ENCODE peak calls at places on chromosome 1, in five cellular contexts. U, Q, X, D and M are unnamed samples.

GRCh38 chr1:19877821-19878636 is 4.2 kb upstream of the OTUD3 start:
- DNase-seq in U (no peak), X (no peak), Q (no peak), D (no peak), M (peak)

GRCh38 chr1:119958223-119958622 is 61.9 kb upstream of the ADAM30 start:
- DNase-seq in X (no peak), Q (no peak), U (no peak), D (no peak), M (no peak)

GRCh38 chr1:28965271-28965870 is 51.0 kb downstream of the EPB41 start:
- DNase-seq in U (no peak), X (no peak), Q (no peak), D (no peak), M (no peak)

GRCh38 chr1:161763522-161764098 is 2.5 kb upstream of the ATF6 start:
- DNase-seq in Q (peak), U (no peak), X (no peak), D (no peak), M (no peak)

GRCh38 chr1:173916667-173917066 is 460 bp downstream of the SERPINC1 start:
- DNase-seq in X (no peak), U (no peak), D (no peak), Q (no peak), M (no peak)

GRCh38 chr1:51648180-51649109 is 31.6 kb downstream of the OSBPL9 start:
- DNase-seq in Q (peak), D (no peak), U (no peak), X (peak), M (no peak)

GRCh38 chr1:111227875-111228747 is 598 bp downstream of the CHI3L2 start:
- DNase-seq in Q (peak), U (no peak), D (no peak), X (peak), M (peak)

GRCh38 chr1:45979074-45979777 is 153.2 kb downstream of the PIK3R3 start:
- DNase-seq in Q (no peak), D (no peak), X (peak), U (no peak), M (no peak)

GRCh38 chr1:245155186-245156040 is 628 bp downstream of the KIF26B start:
- DNase-seq in U (peak), Q (peak), X (no peak), D (no peak), M (no peak)